ENCODE peak calls at places on chromosome 15, in seven cellular contexts. One of them, this sample, is unnamed.

GRCh38 chr15:65304393-65305143 is at the start of gene RNU5B-1:
- DNase-seq in IMR-90: peak; percentile 98
- DNase-seq in mesendoderm: peak; percentile 99
- DNase-seq in H9: peak; percentile 84
- DNase-seq in mesenchymal stem cell: peak; percentile 100
- DNase-seq in trophoblast cell: peak; percentile 90
- DNase-seq in H1: no peak
- DNase-seq in this sample: peak; percentile 84

GRCh38 chr15:76057332-76058000 is 2.3 kb upstream of the TMEM266 start:
- DNase-seq in IMR-90: peak; percentile 22
- DNase-seq in mesendoderm: peak; percentile 82
- DNase-seq in H9: no peak
- DNase-seq in mesenchymal stem cell: peak; percentile 39
- DNase-seq in trophoblast cell: peak; percentile 37
- DNase-seq in H1: no peak
- DNase-seq in this sample: peak; percentile 66

GRCh38 chr15:68028137-68028771 is 25.9 kb upstream of the PIAS1 start:
- DNase-seq in IMR-90: no peak
- DNase-seq in mesendoderm: peak; percentile 25
- DNase-seq in H9: no peak
- DNase-seq in mesenchymal stem cell: no peak
- DNase-seq in trophoblast cell: peak; percentile 91
- DNase-seq in H1: no peak
- DNase-seq in this sample: no peak

GRCh38 chr15:96870510-96871039 is 540.1 kb downstream of the NR2F2 start:
- DNase-seq in IMR-90: no peak
- DNase-seq in mesendoderm: no peak
- DNase-seq in H9: peak; percentile 66
- DNase-seq in mesenchymal stem cell: no peak
- DNase-seq in trophoblast cell: no peak
- DNase-seq in H1: no peak
- DNase-seq in this sample: peak; percentile 27

GRCh38 chr15:62647195-62647865 is 395.2 kb upstream of the TPM1 start:
- DNase-seq in IMR-90: peak; percentile 68
- DNase-seq in mesendoderm: peak; percentile 50
- DNase-seq in H9: no peak
- DNase-seq in mesenchymal stem cell: peak; percentile 41
- DNase-seq in trophoblast cell: no peak
- DNase-seq in H1: no peak
- DNase-seq in this sample: no peak

GRCh38 chr15:51505251-51505650 is 117.3 kb downstream of the DMXL2 start:
- DNase-seq in IMR-90: no peak
- DNase-seq in mesendoderm: no peak
- DNase-seq in H9: no peak
- DNase-seq in mesenchymal stem cell: no peak
- DNase-seq in trophoblast cell: no peak
- DNase-seq in H1: no peak
- DNase-seq in this sample: no peak

GRCh38 chr15:70892912-70893560 is 410 bp downstream of the LRRC49 start:
- DNase-seq in IMR-90: peak; percentile 79
- DNase-seq in mesendoderm: peak; percentile 44
- DNase-seq in H9: no peak
- DNase-seq in mesenchymal stem cell: peak; percentile 75
- DNase-seq in trophoblast cell: no peak
- DNase-seq in H1: no peak
- DNase-seq in this sample: no peak

GRCh38 chr15:62275818-62276217 is 110.7 kb upstream of the C2CD4B start:
- DNase-seq in IMR-90: no peak
- DNase-seq in mesendoderm: no peak
- DNase-seq in H9: no peak
- DNase-seq in mesenchymal stem cell: no peak
- DNase-seq in trophoblast cell: no peak
- DNase-seq in H1: no peak
- DNase-seq in this sample: no peak

GRCh38 chr15:56241374-56242085 is 2.1 kb downstream of the RFX7 start:
- DNase-seq in IMR-90: peak; percentile 10
- DNase-seq in mesendoderm: no peak
- DNase-seq in H9: no peak
- DNase-seq in mesenchymal stem cell: no peak
- DNase-seq in trophoblast cell: no peak
- DNase-seq in H1: no peak
- DNase-seq in this sample: no peak

GRCh38 chr15:92920595-92921169 is 20.6 kb downstream of the CHD2 start:
- DNase-seq in IMR-90: no peak
- DNase-seq in mesendoderm: no peak
- DNase-seq in H9: no peak
- DNase-seq in mesenchymal stem cell: no peak
- DNase-seq in trophoblast cell: no peak
- DNase-seq in H1: no peak
- DNase-seq in this sample: no peak

GRCh38 chr15:92807971-92808571 is 92.1 kb upstream of the CHD2 start:
- DNase-seq in IMR-90: no peak
- DNase-seq in mesendoderm: peak; percentile 61
- DNase-seq in H9: no peak
- DNase-seq in mesenchymal stem cell: peak; percentile 51
- DNase-seq in trophoblast cell: peak; percentile 50
- DNase-seq in H1: no peak
- DNase-seq in this sample: no peak

GRCh38 chr15:90513448-90513847 is 16.3 kb upstream of the CRTC3 start:
- DNase-seq in IMR-90: no peak
- DNase-seq in mesendoderm: peak; percentile 4
- DNase-seq in H9: no peak
- DNase-seq in mesenchymal stem cell: no peak
- DNase-seq in trophoblast cell: no peak
- DNase-seq in H1: no peak
- DNase-seq in this sample: no peak

GRCh38 chr15:101256756-101257155 is 4.9 kb upstream of the CHSY1 start:
- DNase-seq in IMR-90: no peak
- DNase-seq in mesendoderm: no peak
- DNase-seq in H9: no peak
- DNase-seq in mesenchymal stem cell: no peak
- DNase-seq in trophoblast cell: no peak
- DNase-seq in H1: no peak
- DNase-seq in this sample: no peak

GRCh38 chr15:76866716-76867321 is 38.3 kb downstream of the SCAPER start:
- DNase-seq in IMR-90: peak; percentile 58
- DNase-seq in mesendoderm: peak; percentile 30
- DNase-seq in H9: no peak
- DNase-seq in mesenchymal stem cell: peak; percentile 56
- DNase-seq in trophoblast cell: peak; percentile 16
- DNase-seq in H1: no peak
- DNase-seq in this sample: peak; percentile 9

GRCh38 chr15:40006646-40007045 is 32.3 kb downstream of the SRP14 start:
- DNase-seq in IMR-90: peak; percentile 85
- DNase-seq in mesendoderm: no peak
- DNase-seq in H9: no peak
- DNase-seq in mesenchymal stem cell: peak; percentile 51
- DNase-seq in trophoblast cell: no peak
- DNase-seq in H1: no peak
- DNase-seq in this sample: no peak

GRCh38 chr15:90418627-90419026 is 30.6 kb downstream of the IQGAP1 start:
- DNase-seq in IMR-90: no peak
- DNase-seq in mesendoderm: no peak
- DNase-seq in H9: no peak
- DNase-seq in mesenchymal stem cell: no peak
- DNase-seq in trophoblast cell: no peak
- DNase-seq in H1: no peak
- DNase-seq in this sample: no peak

GRCh38 chr15:92049290-92050008 is 195.9 kb downstream of the SLCO3A1 start:
- DNase-seq in IMR-90: no peak
- DNase-seq in mesendoderm: no peak
- DNase-seq in H9: no peak
- DNase-seq in mesenchymal stem cell: no peak
- DNase-seq in trophoblast cell: no peak
- DNase-seq in H1: no peak
- DNase-seq in this sample: no peak

GRCh38 chr15:92809880-92810361 is 90.2 kb upstream of the CHD2 start:
- DNase-seq in IMR-90: peak; percentile 68
- DNase-seq in mesendoderm: peak; percentile 62
- DNase-seq in H9: no peak
- DNase-seq in mesenchymal stem cell: peak; percentile 74
- DNase-seq in trophoblast cell: no peak
- DNase-seq in H1: no peak
- DNase-seq in this sample: no peak

GRCh38 chr15:59329570-59330350 is 42.9 kb downstream of the MYO1E start:
- DNase-seq in IMR-90: peak; percentile 86
- DNase-seq in mesendoderm: no peak
- DNase-seq in H9: no peak
- DNase-seq in mesenchymal stem cell: peak; percentile 59
- DNase-seq in trophoblast cell: peak; percentile 51
- DNase-seq in H1: no peak
- DNase-seq in this sample: no peak

DNA sequence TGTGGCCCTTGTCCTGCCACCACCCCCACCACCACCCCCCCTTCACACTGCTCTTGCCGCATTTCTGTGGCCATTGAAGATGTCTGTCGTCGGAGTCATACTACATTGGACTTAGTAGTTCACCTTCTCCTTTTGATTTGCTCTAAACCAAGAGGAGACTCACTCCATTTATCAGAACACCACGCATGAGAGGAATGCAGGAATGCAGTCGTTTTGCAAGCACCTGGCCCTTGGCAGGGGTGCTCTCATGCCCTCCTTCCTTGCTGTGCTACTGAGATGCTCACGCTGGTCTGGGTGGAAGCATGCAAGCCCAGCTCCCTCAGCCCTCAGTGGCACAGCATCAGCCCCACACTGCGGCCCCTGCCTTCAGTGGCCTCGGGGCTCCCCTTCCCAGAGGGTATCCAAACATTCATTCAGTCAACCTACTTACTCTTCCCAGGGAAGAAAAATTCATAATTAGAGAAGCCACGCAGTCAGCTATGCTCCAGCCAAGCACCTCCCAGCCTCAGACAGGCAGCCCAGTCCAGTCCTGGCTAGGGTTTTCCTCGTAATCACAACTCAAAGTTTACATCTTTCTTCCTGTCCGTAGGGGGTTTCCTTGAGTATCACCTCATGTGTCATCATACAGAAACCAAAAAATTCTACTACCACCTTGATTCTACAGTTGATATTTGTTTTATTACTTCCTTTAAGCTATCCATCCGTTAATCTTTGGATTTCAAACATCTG is 520.0 kb downstream of the GABRG3 start:
- DNase-seq in IMR-90: no peak
- DNase-seq in mesendoderm: peak; percentile 50
- DNase-seq in H9: no peak
- DNase-seq in mesenchymal stem cell: no peak
- DNase-seq in trophoblast cell: no peak
- DNase-seq in H1: no peak
- DNase-seq in this sample: no peak
- H4K8ac ChIP-seq in IMR-90: no peak overlapping the region
- H4K8ac ChIP-seq in mesendoderm: no peak overlapping the region
- H4K8ac ChIP-seq in H9: no peak overlapping the region
- H4K8ac ChIP-seq in mesenchymal stem cell: no peak overlapping the region
- H4K8ac ChIP-seq in trophoblast cell: no peak overlapping the region
- H4K8ac ChIP-seq in H1: no peak overlapping the region
- H4K8ac ChIP-seq in this sample: no peak overlapping the region

DNA sequence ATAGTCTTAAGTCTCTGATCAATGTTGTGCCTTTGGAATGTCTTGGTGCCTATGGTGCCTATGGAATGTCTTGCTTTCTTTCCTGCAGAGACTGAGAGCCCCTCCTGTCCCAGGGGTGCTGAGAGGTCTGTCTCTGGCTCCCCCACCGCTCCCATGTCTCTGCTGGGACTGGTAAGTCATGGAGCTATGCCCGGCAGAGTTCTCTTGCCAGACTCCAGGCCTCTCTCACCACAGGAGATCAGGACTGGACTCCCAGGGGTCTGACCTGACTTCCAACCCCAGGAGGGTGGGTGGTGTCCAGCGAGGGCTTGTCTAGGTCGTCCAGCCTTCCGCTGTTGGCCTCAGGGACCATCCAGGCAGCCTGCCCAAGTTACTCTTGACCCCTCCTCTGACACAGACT is 14.0 kb upstream of the CYP11A1 start:
- DNase-seq in IMR-90: no peak
- DNase-seq in mesendoderm: no peak
- DNase-seq in H9: peak; percentile 23
- DNase-seq in mesenchymal stem cell: no peak
- DNase-seq in trophoblast cell: no peak
- DNase-seq in H1: no peak
- DNase-seq in this sample: no peak
- H3K18ac ChIP-seq in IMR-90: no peak overlapping the region
- H3K18ac ChIP-seq in mesendoderm: no peak overlapping the region
- H3K18ac ChIP-seq in H9: no peak overlapping the region
- H3K18ac ChIP-seq in mesenchymal stem cell: no peak overlapping the region
- H3K18ac ChIP-seq in trophoblast cell: no peak overlapping the region
- H3K18ac ChIP-seq in H1: no peak overlapping the region
- H3K18ac ChIP-seq in this sample: no peak overlapping the region

GRCh38 chr15:69480932-69481331 is 28.3 kb downstream of the RPLP1 start:
- DNase-seq in IMR-90: no peak
- DNase-seq in mesendoderm: no peak
- DNase-seq in H9: no peak
- DNase-seq in mesenchymal stem cell: no peak
- DNase-seq in trophoblast cell: peak; percentile 60
- DNase-seq in H1: no peak
- DNase-seq in this sample: no peak
- H4K8ac ChIP-seq in IMR-90: no peak overlapping the region
- H4K8ac ChIP-seq in mesendoderm: no peak overlapping the region
- H4K8ac ChIP-seq in H9: no peak overlapping the region
- H4K8ac ChIP-seq in mesenchymal stem cell: no peak overlapping the region
- H4K8ac ChIP-seq in trophoblast cell: no peak overlapping the region
- H4K8ac ChIP-seq in H1: no peak overlapping the region
- H4K8ac ChIP-seq in this sample: no peak overlapping the region

GRCh38 chr15:53037904-53038303 is 247.8 kb upstream of the ONECUT1 start:
- DNase-seq in IMR-90: no peak
- DNase-seq in mesendoderm: peak; percentile 6
- DNase-seq in H9: no peak
- DNase-seq in mesenchymal stem cell: no peak
- DNase-seq in trophoblast cell: no peak
- DNase-seq in H1: no peak
- DNase-seq in this sample: no peak

GRCh38 chr15:53038542-53038941 is 248.4 kb upstream of the ONECUT1 start:
- DNase-seq in IMR-90: no peak
- DNase-seq in mesendoderm: no peak
- DNase-seq in H9: no peak
- DNase-seq in mesenchymal stem cell: no peak
- DNase-seq in trophoblast cell: no peak
- DNase-seq in H1: no peak
- DNase-seq in this sample: no peak

GRCh38 chr15:53033709-53034108 is 243.6 kb upstream of the ONECUT1 start:
- DNase-seq in IMR-90: no peak
- DNase-seq in mesendoderm: no peak
- DNase-seq in H9: no peak
- DNase-seq in mesenchymal stem cell: no peak
- DNase-seq in trophoblast cell: no peak
- DNase-seq in H1: no peak
- DNase-seq in this sample: no peak

GRCh38 chr15:53034767-53035245 is 244.7 kb upstream of the ONECUT1 start:
- DNase-seq in IMR-90: no peak
- DNase-seq in mesendoderm: no peak
- DNase-seq in H9: no peak
- DNase-seq in mesenchymal stem cell: no peak
- DNase-seq in trophoblast cell: no peak
- DNase-seq in H1: no peak
- DNase-seq in this sample: no peak

DNA sequence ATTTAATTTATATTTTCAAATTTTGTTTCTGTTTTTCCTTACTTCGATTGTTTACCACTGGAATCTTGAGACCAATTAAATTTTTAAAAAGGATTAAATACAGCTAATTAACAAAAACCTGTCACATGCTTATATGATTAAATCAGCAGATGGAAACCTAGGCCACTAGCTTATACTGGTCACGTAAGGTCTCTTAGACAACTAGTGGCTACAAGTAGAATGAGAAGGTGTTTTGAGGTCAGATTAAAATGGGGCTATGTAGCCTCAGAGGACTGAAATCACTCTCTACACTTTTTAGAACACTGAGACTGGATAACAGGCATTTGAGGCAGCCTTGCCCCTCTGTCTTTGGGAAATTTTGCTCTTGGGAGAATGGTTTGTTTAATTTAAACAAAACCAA is 246.5 kb upstream of the ONECUT1 start:
- DNase-seq in IMR-90: no peak
- DNase-seq in mesendoderm: peak; percentile 16
- DNase-seq in H9: no peak
- DNase-seq in mesenchymal stem cell: no peak
- DNase-seq in trophoblast cell: no peak
- DNase-seq in H1: no peak
- DNase-seq in this sample: no peak
- H3K18ac ChIP-seq in IMR-90: no peak overlapping the region
- H3K18ac ChIP-seq in mesendoderm: no peak overlapping the region
- H3K18ac ChIP-seq in H9: no peak overlapping the region
- H3K18ac ChIP-seq in mesenchymal stem cell: no peak overlapping the region
- H3K18ac ChIP-seq in trophoblast cell: no peak overlapping the region
- H3K18ac ChIP-seq in H1: no peak overlapping the region
- H3K18ac ChIP-seq in this sample: no peak overlapping the region